ENCODE peak calls at places on chromosomes 6 and 20, in ten cellular contexts. One of them, this sample, is unnamed. For H3K4me1, the result is how much of the 10 kb centered on the place peaks cover.

GRCh38 chr6:132320007-132320406 is 81.3 kb downstream of the MOXD1 start:
- DNase-seq in K562: no peak
- DNase-seq in HCT116: no peak
- DNase-seq in lower lobe of right lung: no peak
- DNase-seq in right cardiac atrium: no peak
- DNase-seq in A549: no peak
- DNase-seq in fibroblast of lung: peak
- DNase-seq in GM23248: peak
- DNase-seq in transverse colon: no peak
- DNase-seq in body of pancreas: no peak
- DNase-seq in this sample: no peak

GRCh38 chr6:12134581-12134980 is 122.5 kb downstream of the HIVEP1 start:
- DNase-seq in body of pancreas: no peak
- DNase-seq in lower lobe of right lung: no peak
- DNase-seq in GM23248: no peak
- DNase-seq in K562: no peak
- DNase-seq in right cardiac atrium: no peak
- DNase-seq in fibroblast of lung: no peak
- DNase-seq in HCT116: no peak
- DNase-seq in A549: no peak
- DNase-seq in transverse colon: no peak
- DNase-seq in this sample: no peak

GRCh38 chr20:45487231-45487635 is 17.7 kb downstream of the WFDC2 start:
- DNase-seq in GM23248: no peak
- DNase-seq in fibroblast of lung: no peak
- DNase-seq in body of pancreas: no peak
- DNase-seq in right cardiac atrium: no peak
- DNase-seq in A549: no peak
- DNase-seq in transverse colon: no peak
- DNase-seq in HCT116: no peak
- DNase-seq in K562: peak
- DNase-seq in lower lobe of right lung: no peak
- DNase-seq in this sample: no peak

GRCh38 chr6:41937881-41938574 is 3.6 kb downstream of the CCND3 start:
- DNase-seq in transverse colon: no peak
- DNase-seq in fibroblast of lung: peak
- DNase-seq in body of pancreas: no peak
- DNase-seq in right cardiac atrium: peak
- DNase-seq in K562: no peak
- DNase-seq in GM23248: no peak
- DNase-seq in A549: no peak
- DNase-seq in lower lobe of right lung: no peak
- DNase-seq in HCT116: no peak
- DNase-seq in this sample: no peak

GRCh38 chr6:133837801-133838349 is 51.0 kb upstream of the TCF21 start:
- DNase-seq in fibroblast of lung: no peak
- DNase-seq in right cardiac atrium: peak
- DNase-seq in K562: peak
- DNase-seq in GM23248: peak
- DNase-seq in HCT116: peak
- DNase-seq in lower lobe of right lung: peak
- DNase-seq in body of pancreas: peak
- DNase-seq in transverse colon: peak
- DNase-seq in A549: peak
- DNase-seq in this sample: no peak

GRCh38 chr6:103534107-103534506 is 1325.6 kb downstream of the HACE1 start:
- DNase-seq in HCT116: no peak
- DNase-seq in body of pancreas: no peak
- DNase-seq in A549: no peak
- DNase-seq in fibroblast of lung: no peak
- DNase-seq in GM23248: no peak
- DNase-seq in transverse colon: no peak
- DNase-seq in right cardiac atrium: no peak
- DNase-seq in lower lobe of right lung: no peak
- DNase-seq in K562: no peak
- DNase-seq in this sample: no peak

GRCh38 chr6:167805349-167806060 is 21.2 kb upstream of the AFDN start:
- DNase-seq in fibroblast of lung: no peak
- DNase-seq in body of pancreas: no peak
- DNase-seq in HCT116: no peak
- DNase-seq in lower lobe of right lung: no peak
- DNase-seq in right cardiac atrium: no peak
- DNase-seq in K562: no peak
- DNase-seq in A549: no peak
- DNase-seq in GM23248: no peak
- DNase-seq in transverse colon: no peak
- DNase-seq in this sample: no peak

GRCh38 chr6:112298816-112299281 is 44.5 kb upstream of the LAMA4 start:
- DNase-seq in right cardiac atrium: no peak
- DNase-seq in HCT116: peak
- DNase-seq in fibroblast of lung: peak
- DNase-seq in lower lobe of right lung: no peak
- DNase-seq in body of pancreas: no peak
- DNase-seq in GM23248: peak
- DNase-seq in K562: no peak
- DNase-seq in A549: peak
- DNase-seq in transverse colon: no peak
- DNase-seq in this sample: no peak

DNA sequence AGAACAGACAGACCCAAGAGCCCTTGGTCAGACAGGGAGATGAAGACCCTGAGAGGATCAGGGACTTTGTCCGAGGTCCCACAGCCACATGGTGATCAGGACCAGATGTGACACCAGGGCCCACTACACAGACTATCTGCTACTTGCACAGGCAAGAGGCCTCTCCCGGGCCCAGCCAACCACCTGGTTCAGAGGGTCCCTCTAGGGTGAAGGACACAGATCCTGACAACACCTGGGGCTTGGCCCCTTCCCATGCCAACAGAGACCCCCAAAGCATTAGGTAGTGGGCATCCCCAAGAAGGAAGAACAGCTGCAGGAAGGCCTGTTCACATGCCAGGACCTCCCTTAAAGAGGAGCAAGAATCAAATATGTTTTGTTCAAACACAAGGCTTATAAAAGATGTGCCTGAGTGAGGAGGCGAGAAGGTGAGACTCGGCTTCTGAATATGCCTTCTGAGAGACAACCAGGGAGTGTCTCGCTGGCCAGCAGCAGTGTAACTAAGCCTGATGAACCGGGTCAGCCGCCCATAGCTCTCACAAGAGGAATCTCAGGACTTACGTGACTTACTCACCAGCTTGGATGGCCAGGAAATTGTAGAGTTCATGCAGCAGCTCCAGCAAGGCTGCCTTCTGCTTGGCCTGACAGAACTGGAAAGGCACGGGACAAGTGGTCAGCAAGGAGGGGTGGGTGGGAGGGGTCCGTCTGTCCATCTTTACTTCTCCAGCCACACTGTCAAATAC is 5.0 kb downstream of the LEMD2 start:
- DNase-seq in A549: no peak
- DNase-seq in right cardiac atrium: peak
- DNase-seq in K562: no peak
- DNase-seq in HCT116: no peak
- DNase-seq in lower lobe of right lung: no peak
- DNase-seq in GM23248: peak
- DNase-seq in transverse colon: no peak
- DNase-seq in fibroblast of lung: no peak
- DNase-seq in body of pancreas: no peak
- DNase-seq in this sample: no peak
- H3K4me1 ChIP-seq in A549: under half
- H3K4me1 ChIP-seq in right cardiac atrium: under half
- H3K4me1 ChIP-seq in K562: under half
- H3K4me1 ChIP-seq in HCT116: under half
- H3K4me1 ChIP-seq in lower lobe of right lung: under half
- H3K4me1 ChIP-seq in GM23248: under half
- H3K4me1 ChIP-seq in transverse colon: under half
- H3K4me1 ChIP-seq in fibroblast of lung: under half
- H3K4me1 ChIP-seq in body of pancreas: under half
- H3K4me1 ChIP-seq in this sample: under half

GRCh38 chr6:15500078-15500740 is 162.6 kb downstream of the DTNBP1 start:
- DNase-seq in transverse colon: peak
- DNase-seq in GM23248: no peak
- DNase-seq in fibroblast of lung: no peak
- DNase-seq in A549: no peak
- DNase-seq in right cardiac atrium: no peak
- DNase-seq in lower lobe of right lung: no peak
- DNase-seq in HCT116: no peak
- DNase-seq in K562: no peak
- DNase-seq in body of pancreas: no peak
- DNase-seq in this sample: no peak

GRCh38 chr6:15501806-15502450 is 160.9 kb downstream of the DTNBP1 start:
- DNase-seq in lower lobe of right lung: no peak
- DNase-seq in A549: no peak
- DNase-seq in fibroblast of lung: peak
- DNase-seq in HCT116: no peak
- DNase-seq in transverse colon: peak
- DNase-seq in GM23248: peak
- DNase-seq in right cardiac atrium: peak
- DNase-seq in body of pancreas: no peak
- DNase-seq in K562: no peak
- DNase-seq in this sample: no peak

GRCh38 chr6:15499591-15499990 is 163.2 kb downstream of the DTNBP1 start:
- DNase-seq in right cardiac atrium: no peak
- DNase-seq in body of pancreas: no peak
- DNase-seq in GM23248: no peak
- DNase-seq in lower lobe of right lung: no peak
- DNase-seq in A549: no peak
- DNase-seq in K562: no peak
- DNase-seq in HCT116: no peak
- DNase-seq in fibroblast of lung: no peak
- DNase-seq in transverse colon: peak
- DNase-seq in this sample: no peak

GRCh38 chr6:15502451-15503345 is 160.1 kb downstream of the DTNBP1 start:
- DNase-seq in fibroblast of lung: no peak
- DNase-seq in K562: no peak
- DNase-seq in right cardiac atrium: no peak
- DNase-seq in GM23248: no peak
- DNase-seq in lower lobe of right lung: no peak
- DNase-seq in A549: no peak
- DNase-seq in body of pancreas: no peak
- DNase-seq in transverse colon: peak
- DNase-seq in HCT116: no peak
- DNase-seq in this sample: no peak

DNA sequence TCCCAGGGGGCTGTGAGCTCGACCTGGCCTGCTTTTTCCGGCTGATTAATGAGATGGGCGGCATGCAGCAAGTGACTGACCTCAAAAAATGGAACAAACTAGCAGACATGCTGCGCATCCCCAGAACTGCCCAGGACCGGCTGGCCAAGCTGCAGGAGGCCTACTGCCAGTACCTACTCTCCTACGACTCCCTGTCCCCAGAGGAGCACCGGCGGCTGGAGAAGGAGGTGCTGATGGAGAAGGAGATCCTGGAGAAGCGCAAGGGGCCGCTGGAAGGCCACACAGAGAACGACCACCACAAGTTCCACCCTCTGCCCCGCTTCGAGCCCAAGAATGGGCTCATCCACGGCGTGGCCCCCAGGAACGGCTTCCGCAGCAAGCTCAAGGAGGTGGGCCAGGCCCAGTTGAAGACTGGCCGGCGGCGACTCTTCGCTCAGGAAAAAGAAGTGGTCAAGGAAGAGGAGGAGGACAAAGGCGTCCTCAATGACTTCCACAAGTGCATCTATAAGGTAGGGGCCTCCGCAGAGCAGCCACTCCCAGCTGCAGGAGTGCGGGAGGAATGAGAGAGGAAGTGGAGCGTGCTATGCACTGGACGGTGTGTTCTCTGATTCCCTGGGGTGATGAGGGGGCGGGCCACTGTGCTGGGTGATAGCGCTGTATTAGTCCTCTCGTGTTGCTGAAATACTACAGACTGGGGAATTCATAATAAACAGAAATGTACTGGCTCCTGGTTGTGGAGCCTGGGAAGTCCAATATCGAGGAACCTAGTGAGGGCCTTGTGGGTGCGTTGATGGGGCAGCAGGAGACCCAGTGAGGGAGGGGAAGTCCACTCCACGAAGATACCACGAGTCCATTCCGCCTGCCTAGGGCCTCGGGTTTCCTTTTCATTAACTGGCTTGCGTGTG is 161.7 kb downstream of the DTNBP1 start:
- DNase-seq in GM23248: no peak
- DNase-seq in body of pancreas: no peak
- DNase-seq in lower lobe of right lung: no peak
- DNase-seq in fibroblast of lung: no peak
- DNase-seq in right cardiac atrium: no peak
- DNase-seq in transverse colon: peak
- DNase-seq in HCT116: no peak
- DNase-seq in A549: no peak
- DNase-seq in K562: no peak
- DNase-seq in this sample: no peak
- H3K4me1 ChIP-seq in GM23248: under half
- H3K4me1 ChIP-seq in body of pancreas: under half
- H3K4me1 ChIP-seq in lower lobe of right lung: under half
- H3K4me1 ChIP-seq in fibroblast of lung: under half
- H3K4me1 ChIP-seq in right cardiac atrium: under half
- H3K4me1 ChIP-seq in transverse colon: under half
- H3K4me1 ChIP-seq in HCT116: under half
- H3K4me1 ChIP-seq in A549: under half
- H3K4me1 ChIP-seq in K562: under half
- H3K4me1 ChIP-seq in this sample: under half

DNA sequence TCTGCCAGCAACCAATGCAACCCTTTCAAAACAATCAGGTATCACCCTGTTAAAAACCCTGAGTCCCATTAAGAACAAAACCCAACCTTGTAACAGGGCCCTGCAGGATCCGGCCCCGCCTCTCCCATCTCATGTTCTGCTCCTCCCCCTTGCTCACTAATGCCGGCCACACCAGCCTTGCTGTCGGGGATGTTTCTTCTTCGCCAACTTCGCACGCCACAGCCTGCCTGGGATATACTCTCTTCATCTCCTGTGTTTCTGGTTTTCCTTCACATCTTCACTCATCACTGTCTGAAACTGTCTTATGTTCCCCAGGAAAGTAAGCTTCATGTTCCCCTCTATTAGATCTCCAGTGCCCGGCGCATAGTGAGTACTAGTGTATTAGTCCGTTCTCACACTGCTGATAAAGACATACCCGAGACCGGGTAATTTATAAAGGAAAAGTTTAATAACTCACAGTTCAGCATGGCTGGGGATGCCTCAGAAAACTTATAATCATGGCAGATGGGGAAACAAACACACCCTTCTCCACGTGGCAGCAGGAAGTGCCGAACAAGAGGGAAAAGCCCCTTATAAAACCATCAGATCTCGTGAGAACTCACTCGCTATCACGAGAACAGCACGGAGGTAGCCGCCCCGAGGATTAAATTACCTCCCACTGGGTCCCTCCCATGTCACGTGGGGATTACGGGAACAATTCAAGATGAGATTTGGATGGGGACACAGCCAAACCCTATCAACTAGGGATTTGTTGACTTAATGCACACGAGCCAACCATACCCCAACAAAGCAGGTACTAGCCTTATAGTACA is 5.1 kb downstream of the TP53RK start:
- DNase-seq in GM23248: peak
- DNase-seq in transverse colon: no peak
- DNase-seq in A549: no peak
- DNase-seq in K562: peak
- DNase-seq in lower lobe of right lung: peak
- DNase-seq in body of pancreas: peak
- DNase-seq in right cardiac atrium: peak
- DNase-seq in HCT116: no peak
- DNase-seq in fibroblast of lung: peak
- DNase-seq in this sample: no peak
- H3K4me1 ChIP-seq in GM23248: under half
- H3K4me1 ChIP-seq in transverse colon: under half
- H3K4me1 ChIP-seq in A549: under half
- H3K4me1 ChIP-seq in K562: under half
- H3K4me1 ChIP-seq in lower lobe of right lung: half or more
- H3K4me1 ChIP-seq in body of pancreas: half or more
- H3K4me1 ChIP-seq in right cardiac atrium: under half
- H3K4me1 ChIP-seq in HCT116: under half
- H3K4me1 ChIP-seq in fibroblast of lung: under half
- H3K4me1 ChIP-seq in this sample: under half

DNA sequence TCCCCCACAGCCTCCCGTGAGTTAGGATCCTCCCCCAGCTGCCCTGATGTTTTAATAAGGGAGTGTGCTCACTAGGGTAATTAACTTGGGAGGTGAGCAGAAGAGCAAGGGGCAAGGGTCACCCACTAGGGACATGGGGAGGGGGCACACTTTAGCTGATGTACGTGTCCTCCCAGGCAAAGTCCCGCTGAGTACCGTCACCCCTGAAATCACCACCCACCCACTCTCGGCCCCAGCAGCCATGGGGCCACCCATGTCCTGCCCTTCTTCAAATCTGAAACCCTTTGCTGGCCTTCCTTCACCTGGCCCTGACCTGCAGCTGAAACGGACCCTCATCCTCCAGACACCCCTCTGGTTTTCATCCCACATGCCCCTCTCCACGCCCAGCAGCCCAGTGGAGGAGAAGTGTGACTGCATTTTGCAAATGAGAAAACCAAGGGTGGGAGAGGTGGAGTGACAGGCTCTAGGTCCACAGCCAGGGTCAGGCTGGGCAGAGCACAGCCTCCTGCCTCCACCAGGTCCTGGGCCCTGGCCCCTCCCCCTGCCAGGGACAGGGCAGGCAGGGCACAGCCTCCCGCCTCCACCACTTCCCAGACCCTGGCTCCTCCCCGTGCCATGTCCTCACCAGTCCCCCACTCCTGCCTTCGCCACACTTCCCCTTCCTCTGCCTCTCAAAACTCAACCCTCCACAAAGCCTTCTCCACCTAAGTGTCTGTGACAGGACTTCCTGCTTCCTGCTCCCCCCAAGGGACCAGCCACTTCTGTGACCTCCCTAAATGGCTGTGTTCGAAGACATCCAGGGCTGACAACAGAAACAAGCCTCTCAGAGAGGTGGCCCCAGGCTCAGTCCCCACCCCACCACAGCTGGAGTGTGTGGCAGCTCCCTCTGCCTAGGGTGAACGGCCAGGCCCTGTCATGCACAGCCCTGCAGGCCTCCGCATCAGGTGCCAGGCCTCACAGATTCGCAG is 15.1 kb downstream of the ACSS1 start:
- DNase-seq in A549: no peak
- DNase-seq in HCT116: no peak
- DNase-seq in body of pancreas: peak
- DNase-seq in K562: no peak
- DNase-seq in right cardiac atrium: peak
- DNase-seq in lower lobe of right lung: peak
- DNase-seq in transverse colon: peak
- DNase-seq in fibroblast of lung: no peak
- DNase-seq in GM23248: no peak
- DNase-seq in this sample: peak
- H3K4me1 ChIP-seq in A549: under half
- H3K4me1 ChIP-seq in HCT116: under half
- H3K4me1 ChIP-seq in body of pancreas: half or more
- H3K4me1 ChIP-seq in K562: under half
- H3K4me1 ChIP-seq in right cardiac atrium: under half
- H3K4me1 ChIP-seq in lower lobe of right lung: half or more
- H3K4me1 ChIP-seq in transverse colon: under half
- H3K4me1 ChIP-seq in fibroblast of lung: under half
- H3K4me1 ChIP-seq in GM23248: under half
- H3K4me1 ChIP-seq in this sample: under half